ENCODE peak calls at places on chromosomes 16 and 17, in six cellular contexts. W, J, X, E, B and K are unnamed samples.

GRCh38 chr17:78170692-78171590 is 2.6 kb downstream of the SYNGR2 start:
- DNase-seq in W (no peak), J (no peak), X (no peak), E (no peak), B (no peak), K (no peak)

GRCh38 chr17:17018612-17019429 is 23.4 kb upstream of the MPRIP start:
- DNase-seq in W (no peak), J (no peak), X (no peak), E (no peak), B (peak), K (no peak)

GRCh38 chr16:23578096-23578830 is 17.9 kb downstream of the NDUFAB1 start:
- DNase-seq in W (no peak), J (no peak), X (no peak), E (no peak), B (no peak), K (no peak)

GRCh38 chr17:71071837-71072236 is 902.5 kb downstream of the KCNJ2 start:
- DNase-seq in W (no peak), J (no peak), X (no peak), E (peak), B (peak), K (no peak)

GRCh38 chr17:31595666-31596381 is 204.3 kb downstream of the RAB11FIP4 start:
- DNase-seq in W (no peak), J (no peak), X (no peak), E (no peak), B (no peak), K (no peak)

GRCh38 chr17:15260376-15261062 is 4.6 kb downstream of the PMP22 start:
- DNase-seq in W (peak), J (peak), X (peak), E (peak), B (peak), K (peak)

GRCh38 chr17:79786930-79787643 is 9.1 kb downstream of the CBX2 start:
- DNase-seq in W (no peak), J (no peak), X (no peak), E (no peak), B (no peak), K (no peak)

GRCh38 chr17:36723459-36723858 is 122.1 kb downstream of the MRM1 start:
- DNase-seq in W (no peak), J (no peak), X (no peak), E (no peak), B (no peak), K (no peak)

GRCh38 chr17:35745749-35746320 is 7.2 kb downstream of the GAS2L2 start:
- DNase-seq in W (no peak), J (no peak), X (no peak), E (no peak), B (no peak), K (no peak)

GRCh38 chr17:19753661-19754463 is 5.8 kb upstream of the ALDH3A1 start:
- DNase-seq in W (peak), J (no peak), X (no peak), E (no peak), B (peak), K (no peak)

GRCh38 chr17:33335491-33336173 is 42.5 kb upstream of the ASIC2 start:
- DNase-seq in W (peak), J (no peak), X (no peak), E (no peak), B (no peak), K (no peak)

GRCh38 chr17:51461578-51462004 is 201.2 kb downstream of the UTP18 start:
- DNase-seq in W (peak), J (peak), X (peak), E (no peak), B (peak), K (peak)

GRCh38 chr16:28092721-28093382 is 29.3 kb upstream of the GSG1L start:
- DNase-seq in W (peak), J (no peak), X (no peak), E (no peak), B (no peak), K (no peak)

GRCh38 chr16:4323071-4323844 is 7.4 kb downstream of the GLIS2 start:
- DNase-seq in W (no peak), J (no peak), X (no peak), E (no peak), B (no peak), K (no peak)

GRCh38 chr17:57861000-57861736 is 11.3 kb upstream of the MRPS23 start:
- DNase-seq in W (peak), J (peak), X (no peak), E (no peak), B (peak), K (peak)

GRCh38 chr16:4675864-4676786 is 17.2 kb upstream of the NUDT16L1 start:
- DNase-seq in W (peak), J (no peak), X (no peak), E (no peak), B (no peak), K (peak)

GRCh38 chr16:78768723-78769122 is 669.3 kb downstream of the WWOX start:
- DNase-seq in W (no peak), J (no peak), X (no peak), E (no peak), B (no peak), K (no peak)